ENCODE peak calls at places on chromosomes 16 and 17, in four cellular contexts. G, A, V and D are unnamed samples.

GRCh38 chr17:31739300-31739699 is 119.7 kb downstream of the COPRS start:
- DNase-seq in V (no peak), A (no peak), G (no peak), D (no peak)

GRCh38 chr17:49390548-49391324 is 23.9 kb downstream of the PHB1 start:
- DNase-seq in A (peak; percentile 73), V (peak; percentile 91), G (no peak), D (no peak)

GRCh38 chr17:45149669-45150603 is 1.7 kb downstream of the HEXIM1 start:
- DNase-seq in G (no peak), V (peak; percentile 64), A (peak; percentile 72), D (no peak)

GRCh38 chr17:82055965-82056728 is 4.4 kb downstream of the GPS1 start:
- DNase-seq in A (no peak), G (no peak), V (no peak), D (no peak)

GRCh38 chr16:85061566-85061965 is 34.0 kb downstream of the KIAA0513 start:
- DNase-seq in V (peak; percentile 91), A (no peak), G (no peak), D (no peak)

GRCh38 chr17:17151962-17152361 is 54.2 kb downstream of the PLD6 start:
- DNase-seq in A (no peak), V (no peak), G (no peak), D (no peak)

GRCh38 chr17:29150191-29150590 is 30.0 kb downstream of the MYO18A start:
- DNase-seq in V (peak; percentile 46), A (no peak), G (no peak), D (no peak)

GRCh38 chr16:49932943-49933342 is 77.0 kb upstream of the ZNF423 start:
- DNase-seq in V (no peak), G (no peak), A (no peak), D (no peak)

GRCh38 chr17:48546187-48546923 is 1.4 kb upstream of the HOXB2 start:
- DNase-seq in G (no peak), V (no peak), A (peak; percentile 69), D (no peak)

GRCh38 chr16:77993586-77993985 is 28.8 kb upstream of the CLEC3A start:
- DNase-seq in G (no peak), A (no peak), V (no peak), D (no peak)

GRCh38 chr16:85898521-85899442 is at the start of gene IRF8:
- DNase-seq in A (no peak), G (peak; percentile 59), V (no peak), D (peak; percentile 74)

GRCh38 chr17:58020401-58020800 is 13.4 kb upstream of the SRSF1 start:
- DNase-seq in V (no peak), G (no peak), A (no peak), D (no peak)

GRCh38 chr16:30660424-30661251 is 2.4 kb downstream of the FBRS start:
- DNase-seq in A (no peak), G (no peak), V (peak; percentile 13), D (no peak)

GRCh38 chr16:85517780-85518179 is 95.3 kb upstream of the GSE1 start:
- DNase-seq in A (no peak), G (no peak), V (no peak), D (no peak)

GRCh38 chr17:74410001-74410443 is 21.9 kb upstream of the GPRC5C start:
- DNase-seq in A (no peak), V (no peak), G (no peak), D (no peak)

GRCh38 chr16:69123894-69124293 is 8.5 kb downstream of the CHTF8 start:
- DNase-seq in A (peak; percentile 80), V (peak; percentile 57), G (no peak), D (peak; percentile 43)

GRCh38 chr17:3796110-3796821 is 4.7 kb downstream of the ITGAE start:
- DNase-seq in G (peak; percentile 90), V (no peak), A (no peak), D (peak; percentile 58)

GRCh38 chr17:62187681-62188080 is 122.6 kb upstream of the MED13 start:
- DNase-seq in A (peak; percentile 60), G (no peak), V (no peak), D (no peak)

GRCh38 chr16:11372073-11372923 is 27.0 kb downstream of the RMI2 start:
- DNase-seq in G (no peak), V (no peak), A (no peak), D (no peak)

GRCh38 chr17:9522074-9522473 is 53.5 kb downstream of the STX8 start:
- DNase-seq in G (no peak), A (peak; percentile 52), V (peak; percentile 7), D (peak; percentile 15)

GRCh38 chr17:78715000-78715771 is 66.9 kb downstream of the CYTH1 start:
- DNase-seq in A (no peak), V (no peak), G (no peak), D (no peak)
- TF ChIP-seq SPI1 in A (no peak), V (no peak), G (no peak), D (no peak)

GRCh38 chr17:72931635-72932034 is 160.9 kb downstream of the SLC39A11 start:
- DNase-seq in A (no peak), G (peak; percentile 43), V (peak; percentile 30), D (no peak)
- TF ChIP-seq SPI1 in A (no peak), G (no peak), V (no peak), D (no peak)

GRCh38 chr16:89194340-89195311 is 5.7 kb downstream of the SLC22A31 start:
- DNase-seq in G (no peak), A (no peak), V (no peak), D (no peak)
- TF ChIP-seq SPI1 in G (no peak), A (no peak), V (no peak), D (no peak)

DNA sequence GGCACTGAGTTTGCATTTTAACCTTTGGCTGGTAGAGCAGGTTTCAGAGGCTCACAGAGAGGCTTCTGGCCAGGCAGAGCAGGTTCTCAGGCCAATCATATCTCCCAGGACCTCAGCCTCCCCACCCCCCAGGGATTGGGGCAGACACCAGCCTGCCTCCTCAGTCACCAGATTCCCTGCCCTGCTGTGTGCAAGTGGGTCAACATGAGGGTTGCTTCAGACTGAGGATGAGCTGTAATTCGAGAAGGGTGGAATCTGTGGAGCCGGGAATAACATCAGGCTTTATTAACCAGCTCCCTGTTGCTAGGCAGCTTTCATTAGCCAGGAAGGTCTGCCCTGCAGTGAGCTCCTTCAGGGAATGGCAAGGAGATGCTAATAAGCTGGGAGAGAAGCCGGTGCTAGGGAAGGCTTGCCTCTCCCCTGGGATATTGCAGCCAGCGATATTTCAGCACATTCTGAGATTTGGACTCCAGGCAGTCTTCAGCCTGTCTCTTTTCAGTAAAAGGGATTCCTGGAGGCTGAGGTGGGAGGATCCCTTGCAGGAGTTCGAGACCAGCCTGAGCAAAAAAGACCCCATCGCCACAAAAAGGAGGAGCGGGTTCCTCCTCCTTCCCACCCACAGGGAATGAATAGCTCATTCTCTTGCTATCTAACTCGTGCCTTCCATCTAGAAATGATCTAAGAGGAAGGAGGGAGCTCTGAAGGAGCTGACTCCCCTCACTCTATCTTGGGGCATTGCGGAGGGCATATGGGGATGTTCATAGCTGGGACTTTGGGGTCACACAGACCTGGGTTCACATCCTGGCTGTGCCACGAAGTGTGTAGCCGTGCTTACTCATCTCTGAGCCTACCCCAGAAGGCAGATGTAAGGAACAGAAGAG is 10.7 kb downstream of the SGSM2 start:
- DNase-seq in A (no peak), V (no peak), G (no peak), D (no peak)
- TF ChIP-seq SPI1 in A (no peak), V (no peak), G (no peak), D (no peak)

GRCh38 chr17:69375229-69375628 is 39.3 kb upstream of the MAP2K6 start:
- DNase-seq in A (no peak), V (peak; percentile 9), G (no peak), D (no peak)
- TF ChIP-seq SPI1 in A (no peak), V (no peak), G (no peak), D (no peak)

DNA sequence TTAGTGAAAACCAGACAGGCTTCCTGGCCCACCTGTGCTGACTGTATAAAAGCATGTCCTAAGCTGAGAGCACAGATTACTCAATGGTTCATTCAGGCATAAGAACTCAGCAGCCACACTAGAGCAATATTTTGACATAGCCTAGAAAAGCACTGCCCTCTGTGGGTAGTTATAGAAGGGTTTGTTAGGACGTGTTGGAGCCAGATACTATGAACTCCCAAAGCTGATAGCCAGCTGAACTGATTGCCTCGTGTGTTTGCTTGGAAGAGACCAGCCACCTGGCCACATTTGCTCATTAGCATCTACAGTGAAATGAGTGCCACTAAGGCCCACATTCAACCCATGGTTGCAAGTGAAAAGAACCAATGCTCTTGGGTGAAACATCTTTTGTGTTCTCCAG is 30.8 kb upstream of the ABCA5 start:
- DNase-seq in A (no peak), G (no peak), V (no peak), D (no peak)
- TF ChIP-seq SPI1 in A (no peak), G (no peak), V (no peak), D (no peak)

GRCh38 chr17:75694536-75694935 is 26.7 kb upstream of the ITGB4 start:
- DNase-seq in G (no peak), V (no peak), A (no peak), D (no peak)

GRCh38 chr17:75693500-75694481 is 26.7 kb downstream of the SAP30BP start:
- DNase-seq in G (no peak), A (no peak), V (no peak), D (no peak)

GRCh38 chr17:75695141-75695829 is 26.0 kb upstream of the ITGB4 start:
- DNase-seq in V (no peak), G (no peak), A (no peak), D (no peak)

GRCh38 chr17:75697651-75698291 is 23.5 kb upstream of the ITGB4 start:
- DNase-seq in A (no peak), V (no peak), G (no peak), D (no peak)

GRCh38 chr17:75695830-75696271 is 25.4 kb upstream of the ITGB4 start:
- DNase-seq in V (no peak), A (no peak), G (no peak), D (no peak)
- TF ChIP-seq SPI1 in V (no peak), A (no peak), G (no peak), D (no peak)

GRCh38 chr16:5350118-5350517 is 252.5 kb upstream of the EEF2KMT start:
- DNase-seq in A (no peak), G (no peak), V (no peak), D (no peak)
- TF ChIP-seq SPI1 in A (no peak), G (no peak), V (no peak), D (no peak)

GRCh38 chr17:59669411-59669810 is 37.8 kb downstream of the PTRH2 start:
- DNase-seq in A (no peak), V (no peak), G (no peak), D (no peak)
- TF ChIP-seq SPI1 in A (no peak), V (no peak), G (no peak), D (no peak)